ENCODE peak calls at places on chromosome 19, in ten cellular contexts. Y is heart left ventricle, U is AG09309, V is foreskin fibroblast, J is lower leg skin, S is pancreas, O is WTC11, B is left lung, M is fibroblast of pulmonary artery, R is adrenal gland. C is an unnamed sample.
A peak's percentile ranks its signal among the peaks of the same experiment; 100 is the strongest.

GRCh38 chr19:51366999-51367564 is 894 bp upstream of the ETFB start:
- DNase-seq in Y (peak; percentile 50), U (no peak), V (no peak), J (peak; percentile 90), S (no peak), O (peak; percentile 25), B (peak; percentile 90), M (no peak), R (no peak), C (peak; percentile 60)

GRCh38 chr19:9580728-9581127 is 3.6 kb downstream of the ZNF121 start:
- DNase-seq in Y (no peak), U (no peak), V (no peak), J (no peak), S (no peak), O (no peak), B (no peak), M (no peak), R (no peak), C (no peak)

GRCh38 chr19:3979289-3979673 is 6.0 kb downstream of the EEF2 start:
- DNase-seq in Y (no peak), U (no peak), V (no peak), J (no peak), S (no peak), O (no peak), B (no peak), M (no peak), R (no peak), C (no peak)

GRCh38 chr19:33444993-33445751 is 71.7 kb downstream of the CEBPG start:
- DNase-seq in Y (no peak), U (no peak), V (no peak), J (peak; percentile 70), S (no peak), O (no peak), B (no peak), M (no peak), R (no peak), C (no peak)

GRCh38 chr19:30076101-30076551 is 134.1 kb downstream of the URI1 start:
- DNase-seq in Y (no peak), U (no peak), V (no peak), J (no peak), S (no peak), O (no peak), B (no peak), M (no peak), R (no peak), C (no peak)

GRCh38 chr19:1651061-1651547 is 1.3 kb downstream of the TCF3 start:
- DNase-seq in Y (peak; percentile 19), U (no peak), V (peak; percentile 49), J (no peak), S (no peak), O (peak; percentile 56), B (peak; percentile 71), M (peak; percentile 42), R (no peak), C (peak; percentile 49)

GRCh38 chr19:49475995-49476880 is 2.2 kb downstream of the FLT3LG start:
- DNase-seq in Y (peak; percentile 46), U (no peak), V (peak; percentile 57), J (peak; percentile 94), S (no peak), O (peak; percentile 96), B (no peak), M (peak; percentile 48), R (no peak), C (no peak)

GRCh38 chr19:1016647-1017114 is 4.2 kb downstream of the TMEM259 start:
- DNase-seq in Y (no peak), U (no peak), V (peak; percentile 73), J (no peak), S (no peak), O (no peak), B (peak; percentile 65), M (peak; percentile 54), R (peak; percentile 66), C (no peak)

GRCh38 chr19:35264281-35265125 is 4.3 kb upstream of the USF2 start:
- DNase-seq in Y (no peak), U (no peak), V (no peak), J (peak; percentile 70), S (no peak), O (peak; percentile 2), B (peak; percentile 22), M (no peak), R (no peak), C (peak; percentile 15)

GRCh38 chr19:12485571-12485970 is 955 bp upstream of the ZNF709 start:
- DNase-seq in Y (no peak), U (no peak), V (no peak), J (no peak), S (no peak), O (no peak), B (no peak), M (no peak), R (no peak), C (no peak)

GRCh38 chr19:12484011-12484370 is 625 bp downstream of the ZNF709 start:
- DNase-seq in Y (no peak), U (no peak), V (no peak), J (no peak), S (no peak), O (no peak), B (no peak), M (peak; percentile 9), R (no peak), C (no peak)

GRCh38 chr19:12481781-12482504 is 2.7 kb downstream of the ZNF709 start:
- DNase-seq in Y (no peak), U (no peak), V (no peak), J (no peak), S (no peak), O (no peak), B (no peak), M (no peak), R (no peak), C (no peak)

GRCh38 chr19:12482505-12482886 is 2.1 kb downstream of the ZNF709 start:
- DNase-seq in Y (no peak), U (no peak), V (no peak), J (no peak), S (no peak), O (no peak), B (no peak), M (no peak), R (no peak), C (no peak)

GRCh38 chr19:12484371-12485322 is at the start of gene ZNF709:
- DNase-seq in Y (peak; percentile 93), U (peak; percentile 20), V (peak; percentile 92), J (peak; percentile 98), S (peak; percentile 86), O (peak; percentile 97), B (peak; percentile 92), M (peak; percentile 85), R (peak; percentile 92), C (peak; percentile 90)
- TF ChIP-seq CTCF in Y (no peak), U (no peak), V (no peak), J (no peak), S (no peak), O (no peak), B (no peak), M (no peak), R (no peak), C (no peak)

DNA sequence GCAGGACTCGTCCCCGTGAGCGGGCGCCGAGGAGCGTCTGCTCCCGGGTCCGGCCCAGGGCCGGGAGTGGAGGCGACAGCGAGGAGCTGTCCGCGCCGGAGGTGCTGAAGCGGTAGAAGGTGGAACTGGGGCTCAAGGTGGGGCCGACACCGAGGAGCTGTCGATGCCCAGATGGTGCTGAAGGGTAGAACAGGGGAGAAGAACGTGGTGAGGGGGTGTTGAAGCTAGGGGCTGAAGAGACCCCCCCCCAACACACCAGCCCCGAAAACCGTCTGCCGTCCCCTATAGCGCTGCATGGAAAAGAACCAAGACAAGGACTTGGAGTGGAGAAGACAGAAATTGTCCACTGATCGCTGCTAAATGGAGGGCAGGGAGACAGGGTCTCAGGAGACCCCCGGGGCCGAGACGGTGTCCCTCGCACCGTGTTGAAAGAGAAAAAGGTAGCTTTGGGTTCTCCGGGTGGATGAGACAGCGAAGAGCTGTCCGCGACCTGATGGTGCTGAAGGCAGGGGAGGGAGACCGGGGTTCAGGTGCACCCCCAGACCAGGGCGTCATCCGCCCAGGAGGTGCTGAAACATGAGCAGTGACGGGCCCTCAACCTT is 7.1 kb upstream of the PDE4C start:
- DNase-seq in Y (peak; percentile 47), U (no peak), V (peak; percentile 73), J (no peak), S (no peak), O (peak; percentile 93), B (peak; percentile 86), M (peak; percentile 54), R (peak; percentile 57), C (peak; percentile 53)
- TF ChIP-seq CTCF in Y (no peak), U (no peak), V (no peak), J (no peak), S (no peak), O (no peak), B (no peak), M (no peak), R (no peak), C (no peak)

GRCh38 chr19:38385804-38386257 is 2.0 kb downstream of the GGN start:
- DNase-seq in Y (no peak), U (no peak), V (no peak), J (no peak), S (no peak), O (peak; percentile 46), B (peak; percentile 82), M (no peak), R (no peak), C (peak; percentile 24)

GRCh38 chr19:38383743-38384142 is 4.1 kb downstream of the GGN start:
- DNase-seq in Y (no peak), U (no peak), V (no peak), J (no peak), S (no peak), O (no peak), B (no peak), M (no peak), R (no peak), C (no peak)

GRCh38 chr19:38385057-38385803 is 2.6 kb downstream of the GGN start:
- DNase-seq in Y (no peak), U (no peak), V (peak; percentile 6), J (no peak), S (no peak), O (no peak), B (peak; percentile 78), M (no peak), R (no peak), C (no peak)

GRCh38 chr19:38383184-38383583 is 4.7 kb downstream of the GGN start:
- DNase-seq in Y (no peak), U (no peak), V (no peak), J (no peak), S (no peak), O (no peak), B (no peak), M (no peak), R (no peak), C (no peak)

GRCh38 chr19:38384209-38385027 is 3.4 kb downstream of the GGN start:
- DNase-seq in Y (no peak), U (no peak), V (peak; percentile 54), J (no peak), S (no peak), O (peak; percentile 75), B (no peak), M (no peak), R (no peak), C (no peak)
- TF ChIP-seq CTCF in Y (no peak), U (peak; percentile 47), V (peak; percentile 37), J (no peak), S (no peak), O (no peak), B (no peak), M (peak; percentile 48), R (no peak), C (no peak)

GRCh38 chr19:18229474-18229873 is 3.2 kb upstream of the PDE4C start:
- DNase-seq in Y (no peak), U (no peak), V (no peak), J (no peak), S (no peak), O (no peak), B (no peak), M (no peak), R (no peak), C (no peak)
- TF ChIP-seq CTCF in Y (peak; percentile 33), U (peak; percentile 40), V (peak; percentile 39), J (no peak), S (peak; percentile 29), O (peak; percentile 51), B (peak; percentile 36), M (peak; percentile 47), R (peak; percentile 39), C (no peak)

C was measured in activated B cell treated with CpG ODN at 0.5 μM for 24 hours.